ENCODE peak calls at places on chromosomes 5 and 9, in ten cellular contexts. B, Q, M, O, P, X, L, I, V and K are unnamed samples.
A peak's percentile ranks its signal among the peaks of the same experiment; 100 is the strongest.

GRCh38 chr9:7976167-7976755 is 176.7 kb upstream of the DMAC1 start:
- DNase-seq in B (peak; percentile 7), Q (peak; percentile 62), M (peak; percentile 85), O (no peak), P (peak; percentile 69), X (no peak), L (no peak), I (peak; percentile 90), V (peak; percentile 53), K (peak; percentile 89)

GRCh38 chr9:129835860-129836223 is 584 bp downstream of the USP20 start:
- DNase-seq in B (no peak), Q (peak; percentile 69), M (no peak), O (peak; percentile 52), P (no peak), X (no peak), L (no peak), I (no peak), V (no peak), K (no peak)

GRCh38 chr9:101716629-101717028 is 21.8 kb downstream of the GRIN3A start:
- DNase-seq in B (no peak), Q (no peak), M (no peak), O (no peak), P (no peak), X (no peak), L (no peak), I (no peak), V (no peak), K (no peak)

GRCh38 chr9:91896513-91897121 is 53.4 kb downstream of the ROR2 start:
- DNase-seq in B (peak; percentile 82), Q (no peak), M (no peak), O (no peak), P (no peak), X (no peak), L (peak; percentile 85), I (no peak), V (no peak), K (no peak)

GRCh38 chr5:131281133-131281867 is 17.4 kb downstream of the CDC42SE2 start:
- DNase-seq in B (peak; percentile 41), Q (no peak), M (peak; percentile 35), O (no peak), P (no peak), X (no peak), L (no peak), I (peak; percentile 87), V (no peak), K (peak; percentile 94)

GRCh38 chr9:120892748-120893584 is 16.0 kb upstream of the PHF19 start:
- DNase-seq in B (peak; percentile 92), Q (peak; percentile 88), M (peak; percentile 80), O (no peak), P (peak; percentile 77), X (no peak), L (no peak), I (peak; percentile 75), V (peak; percentile 34), K (no peak)

GRCh38 chr9:95877984-95878383 is 2.5 kb downstream of the ERCC6L2 start:
- DNase-seq in B (no peak), Q (no peak), M (no peak), O (no peak), P (no peak), X (no peak), L (no peak), I (no peak), V (no peak), K (no peak)

GRCh38 chr9:22084336-22085035 is 75.4 kb upstream of the CDKN2B start:
- DNase-seq in B (peak; percentile 99), Q (no peak), M (no peak), O (no peak), P (no peak), X (no peak), L (no peak), I (no peak), V (no peak), K (no peak)

GRCh38 chr5:17228833-17229291 is 11.4 kb downstream of the BASP1 start:
- DNase-seq in B (peak; percentile 83), Q (no peak), M (no peak), O (no peak), P (no peak), X (no peak), L (peak; percentile 53), I (no peak), V (no peak), K (no peak)

GRCh38 chr5:17225551-17225950 is 8.1 kb downstream of the BASP1 start:
- DNase-seq in B (no peak), Q (no peak), M (no peak), O (no peak), P (no peak), X (no peak), L (no peak), I (no peak), V (no peak), K (no peak)

GRCh38 chr5:17229308-17229707 is 11.9 kb downstream of the BASP1 start:
- DNase-seq in B (no peak), Q (no peak), M (no peak), O (no peak), P (no peak), X (no peak), L (no peak), I (no peak), V (no peak), K (no peak)

GRCh38 chr5:17224858-17225436 is 7.5 kb downstream of the BASP1 start:
- DNase-seq in B (peak; percentile 83), Q (peak; percentile 66), M (no peak), O (no peak), P (no peak), X (no peak), L (no peak), I (no peak), V (no peak), K (no peak)

DNA sequence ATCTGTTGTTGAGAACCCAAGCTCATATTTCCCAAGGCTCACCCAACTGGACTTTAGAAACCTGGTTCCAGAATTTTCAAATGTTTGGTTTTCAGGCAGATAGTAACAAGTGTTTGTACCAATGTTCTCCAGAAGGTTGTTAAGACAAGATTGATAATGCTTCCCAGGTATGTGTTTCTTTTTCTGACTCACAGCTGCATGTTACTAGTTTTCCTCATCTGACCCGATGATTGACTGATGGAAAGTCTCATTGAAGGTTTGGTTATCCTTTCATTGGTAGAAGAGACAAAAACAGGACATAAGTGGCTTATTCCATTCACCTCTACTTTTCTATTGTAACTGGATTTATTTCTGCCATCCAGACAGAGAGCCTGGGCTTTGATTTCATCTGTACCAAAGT is 10.4 kb downstream of the BASP1 start:
- DNase-seq in B (no peak), Q (no peak), M (no peak), O (no peak), P (no peak), X (no peak), L (no peak), I (no peak), V (no peak), K (no peak)
- H3K4me1 ChIP-seq in B (peaks cover 5% of the 10 kb centered on the region), Q (peaks cover 35% of the 10 kb centered on the region), M (no peaks in the 10 kb centered on the region), O (peaks cover 25% of the 10 kb centered on the region), P (no peaks in the 10 kb centered on the region), X (peaks cover 14% of the 10 kb centered on the region), L (peaks cover 3% of the 10 kb centered on the region), I (no peaks in the 10 kb centered on the region), V (no peaks in the 10 kb centered on the region), K (no peaks in the 10 kb centered on the region)

GRCh38 chr5:32020971-32021370 is 153.1 kb downstream of the GOLPH3 start:
- DNase-seq in B (no peak), Q (no peak), M (no peak), O (no peak), P (no peak), X (no peak), L (no peak), I (no peak), V (no peak), K (no peak)
- H3K27me3 ChIP-seq in B (no peaks in the 10 kb centered on the region), Q (no peaks in the 10 kb centered on the region), M (no peaks in the 10 kb centered on the region), O (no peaks in the 10 kb centered on the region), P (no peaks in the 10 kb centered on the region), X (no peaks in the 10 kb centered on the region), L (no peaks in the 10 kb centered on the region), I (no peaks in the 10 kb centered on the region), V (no peaks in the 10 kb centered on the region), K (no peaks in the 10 kb centered on the region)

DNA sequence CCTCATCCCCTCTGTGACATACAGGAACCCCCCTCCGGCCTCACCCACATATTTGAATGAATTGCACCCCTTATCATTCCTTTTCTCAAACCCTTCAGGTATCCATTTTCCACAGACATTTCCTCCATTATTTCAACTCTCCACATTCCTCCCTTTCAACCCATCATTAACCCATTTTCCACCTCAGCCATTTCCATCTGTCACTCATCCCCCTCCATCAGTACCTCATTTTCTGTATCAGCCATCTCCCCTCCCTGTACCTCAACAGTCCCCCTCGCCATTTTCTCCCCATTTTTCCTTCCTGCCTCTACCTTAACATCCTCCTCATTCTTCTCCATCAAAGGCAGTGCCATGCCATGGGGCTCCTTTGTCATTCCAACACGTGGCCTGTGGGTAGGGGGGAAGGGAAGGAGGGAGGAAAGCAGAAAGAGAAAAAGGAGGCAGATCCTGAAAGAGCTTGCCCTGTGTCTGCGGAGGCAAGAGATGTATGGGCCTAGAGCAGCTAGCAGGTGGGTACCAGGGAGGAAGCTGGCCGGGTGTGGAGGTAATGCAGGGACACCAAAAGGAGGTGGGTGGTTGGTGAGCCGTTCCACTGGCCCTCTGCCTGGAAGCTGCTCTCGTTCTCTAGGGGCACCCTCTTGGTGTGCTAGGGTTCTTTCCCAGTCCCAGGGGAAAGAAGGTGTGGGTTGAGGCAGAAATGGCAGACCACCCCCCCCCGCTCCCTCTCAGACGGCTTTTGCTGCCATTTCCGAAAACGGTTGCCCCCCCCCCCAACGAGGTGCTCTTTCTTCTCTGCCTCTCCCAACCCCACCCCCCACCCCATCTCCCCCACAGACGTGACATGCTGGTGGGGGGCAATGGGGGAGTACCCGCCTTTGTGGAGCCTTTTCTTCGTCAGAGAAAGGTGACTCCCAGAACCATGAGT is 1.6 kb downstream of the DNAJB5 start:
- DNase-seq in B (no peak), Q (peak; percentile 52), M (no peak), O (peak; percentile 57), P (no peak), X (peak; percentile 62), L (no peak), I (no peak), V (no peak), K (no peak)
- H3K4me1 ChIP-seq in B (peaks cover 29% of the 10 kb centered on the region), Q (peaks cover 38% of the 10 kb centered on the region), M (peaks cover 23% of the 10 kb centered on the region), O (peaks cover 58% of the 10 kb centered on the region), P (peaks cover 31% of the 10 kb centered on the region), X (peaks cover 10% of the 10 kb centered on the region), L (no peaks in the 10 kb centered on the region), I (peaks cover 30% of the 10 kb centered on the region), V (peaks cover 32% of the 10 kb centered on the region), K (peaks cover 23% of the 10 kb centered on the region)

GRCh38 chr9:77981332-77981731 is 50.3 kb downstream of the GNAQ start:
- DNase-seq in B (peak; percentile 65), Q (peak; percentile 58), M (no peak), O (no peak), P (no peak), X (no peak), L (peak; percentile 31), I (no peak), V (no peak), K (no peak)
- H3K27me3 ChIP-seq in B (no peaks in the 10 kb centered on the region), Q (no peaks in the 10 kb centered on the region), M (no peaks in the 10 kb centered on the region), O (no peaks in the 10 kb centered on the region), P (no peaks in the 10 kb centered on the region), X (no peaks in the 10 kb centered on the region), L (no peaks in the 10 kb centered on the region), I (no peaks in the 10 kb centered on the region), V (no peaks in the 10 kb centered on the region), K (no peaks in the 10 kb centered on the region)